ENCODE peak calls at places on chromosomes 11 and 22, in four cellular contexts. I is aorta, V is HepG2, D is lower lobe of right lung. P is an unnamed sample.

GRCh38 chr22:22185844-22186499 is 58.6 kb upstream of the VPREB1 start:
- ATAC-seq in I (no peak), V (no peak), D (no peak), P (no peak)

GRCh38 chr11:132049205-132049604 is 678.8 kb downstream of the NTM start:
- ATAC-seq in I (no peak), V (no peak), D (no peak), P (no peak)

GRCh38 chr11:45489281-45489906 is 176.0 kb downstream of the CHST1 start:
- ATAC-seq in I (no peak), V (no peak), D (no peak), P (no peak)

GRCh38 chr11:125102544-125102943 is 8.9 kb downstream of the TMEM218 start:
- ATAC-seq in I (no peak), V (no peak), D (no peak), P (no peak)

GRCh38 chr11:15638386-15638787 is 523.7 kb downstream of the INSC start:
- ATAC-seq in I (peak; percentile 22), V (no peak), D (no peak), P (peak; percentile 94)

GRCh38 chr11:104254347-104254746 is 90.4 kb upstream of the PDGFD start:
- ATAC-seq in I (no peak), V (peak; percentile 76), D (peak; percentile 41), P (peak; percentile 44)

GRCh38 chr22:38940985-38941384 is 16.4 kb upstream of the APOBEC3A start:
- ATAC-seq in I (no peak), V (no peak), D (no peak), P (no peak)

GRCh38 chr11:133214646-133215045 is 317.7 kb downstream of the OPCML start:
- ATAC-seq in I (no peak), V (no peak), D (no peak), P (no peak)

GRCh38 chr22:39290724-39291161 is 28.7 kb downstream of the RPL3 start:
- ATAC-seq in I (peak; percentile 45), V (peak; percentile 80), D (peak; percentile 53), P (peak; percentile 14)

GRCh38 chr11:36790450-36790849 is 192.4 kb upstream of the RAG2 start:
- ATAC-seq in I (no peak), V (no peak), D (no peak), P (no peak)

GRCh38 chr11:117066959-117067358 is 31.3 kb downstream of the SIK3 start:
- ATAC-seq in I (no peak), V (no peak), D (no peak), P (no peak)

GRCh38 chr22:46501701-46502100 is 35.7 kb downstream of the CELSR1 start:
- ATAC-seq in I (no peak), V (no peak), D (no peak), P (peak; percentile 53)

GRCh38 chr11:2904153-2905052 is 18.8 kb upstream of the CDKN1C start:
- ATAC-seq in I (no peak), V (no peak), D (no peak), P (peak; percentile 37)

GRCh38 chr11:47948137-47948536 is 32.2 kb upstream of the PTPRJ start:
- ATAC-seq in I (no peak), V (peak; percentile 41), D (no peak), P (no peak)

GRCh38 chr11:32571039-32571438 is 12.6 kb upstream of the EIF3M start:
- ATAC-seq in I (no peak), V (peak; percentile 64), D (no peak), P (no peak)

GRCh38 chr22:45170001-45170466 is 6.3 kb downstream of the NUP50 start:
- ATAC-seq in I (no peak), V (no peak), D (no peak), P (no peak)

GRCh38 chr11:65422633-65423515 is at the start of gene NEAT1:
- ATAC-seq in I (peak; percentile 72), V (peak; percentile 19), D (peak; percentile 51), P (peak; percentile 28)

GRCh38 chr11:134647066-134647746 is 235.2 kb upstream of the B3GAT1 start:
- ATAC-seq in I (no peak), V (no peak), D (no peak), P (peak; percentile 41)

GRCh38 chr11:43419460-43419859 is 60.7 kb downstream of the TTC17 start:
- ATAC-seq in I (no peak), V (peak; percentile 69), D (peak; percentile 57), P (no peak)

GRCh38 chr11:80350541-80350940 is 909.7 kb upstream of the TENM4 start:
- ATAC-seq in I (no peak), V (no peak), D (no peak), P (no peak)

GRCh38 chr11:208917-209260 is 1.4 kb downstream of the RIC8A start:
- ATAC-seq in I (no peak), V (no peak), D (peak; percentile 2), P (no peak)

GRCh38 chr11:111167666-111168065 is 77.9 kb upstream of the POU2AF2 start:
- ATAC-seq in I (no peak), V (no peak), D (no peak), P (no peak)

GRCh38 chr11:115503886-115504278 is 333 bp downstream of the CADM1 start:
- ATAC-seq in I (peak; percentile 17), V (peak; percentile 6), D (peak; percentile 13), P (peak; percentile 10)

GRCh38 chr22:40511604-40512003 is 124.9 kb downstream of the MRTFA start:
- ATAC-seq in I (peak; percentile 36), V (no peak), D (no peak), P (no peak)

GRCh38 chr11:118065375-118065774 is 11.5 kb upstream of the TMPRSS4 start:
- ATAC-seq in I (no peak), V (no peak), D (no peak), P (no peak)

GRCh38 chr11:35466058-35466457 is 46.7 kb upstream of the SLC1A2 start:
- ATAC-seq in I (no peak), V (no peak), D (no peak), P (no peak)

GRCh38 chr11:122721964-122722266 is 66.4 kb downstream of the UBASH3B start:
- ATAC-seq in I (no peak), V (no peak), D (no peak), P (peak; percentile 65)

GRCh38 chr11:71442880-71443279 is 5.3 kb downstream of the DHCR7 start:
- ATAC-seq in I (no peak), V (no peak), D (no peak), P (no peak)

GRCh38 chr11:118215262-118215661 is 9.5 kb downstream of the JAML start:
- ATAC-seq in I (no peak), V (no peak), D (no peak), P (no peak)

GRCh38 chr11:75867778-75868374 is 52.9 kb downstream of the UVRAG start:
- ATAC-seq in I (peak; percentile 60), V (peak; percentile 47), D (peak; percentile 81), P (peak; percentile 70)

GRCh38 chr11:13343067-13343466 is 65.5 kb downstream of the BMAL1 start:
- ATAC-seq in I (no peak), V (no peak), D (no peak), P (no peak)

GRCh38 chr11:85774256-85775097 is 36.5 kb downstream of the SYTL2 start:
- ATAC-seq in I (no peak), V (no peak), D (no peak), P (no peak)

GRCh38 chr22:29121124-29121523 is 48.3 kb downstream of the KREMEN1 start:
- ATAC-seq in I (no peak), V (no peak), D (no peak), P (no peak)

GRCh38 chr11:109877043-109877442 is 216.1 kb upstream of the ZC3H12C start:
- ATAC-seq in I (no peak), V (peak; percentile 82), D (no peak), P (no peak)

GRCh38 chr11:117824571-117825537 is at the start of gene FXYD2:
- ATAC-seq in I (peak; percentile 42), V (peak; percentile 36), D (peak; percentile 57), P (no peak)

GRCh38 chr11:116840746-116841296 is 3.4 kb upstream of the APOA1 start:
- ATAC-seq in I (no peak), V (peak; percentile 34), D (no peak), P (no peak)

GRCh38 chr11:63761870-63762661 is 6.5 kb downstream of the ZFTA start:
- ATAC-seq in I (no peak), V (no peak), D (no peak), P (no peak)

GRCh38 chr11:134145715-134146114 is 76.8 kb downstream of the JAM3 start:
- ATAC-seq in I (no peak), V (no peak), D (no peak), P (no peak)

GRCh38 chr11:114775849-114776621 is 97.7 kb downstream of the NXPE2 start:
- ATAC-seq in I (no peak), V (no peak), D (no peak), P (no peak)

GRCh38 chr11:61609970-61610347 is 29.1 kb upstream of the SYT7 start:
- ATAC-seq in I (no peak), V (peak; percentile 70), D (no peak), P (peak; percentile 40)

P was measured in esophagus mucosa.